ENCODE peak calls at places on chromosomes 6 and 20, in nine cellular contexts. K, I, J, A, U, F, S, P and E are unnamed samples.

GRCh38 chr6:165889636-165890403 is 226.8 kb upstream of the PDE10A start:
- DNase-seq in K (peak; percentile 53), I (no peak), J (no peak), A (no peak), U (peak; percentile 77), F (no peak), S (no peak), P (no peak), E (no peak)

GRCh38 chr6:37607949-37608348 is 89.7 kb downstream of the MDGA1 start:
- DNase-seq in K (no peak), I (no peak), J (no peak), A (no peak), U (peak; percentile 57), F (no peak), S (no peak), P (no peak), E (no peak)

GRCh38 chr6:161677188-161677587 is 403.3 kb upstream of the AGPAT4 start:
- DNase-seq in K (no peak), I (no peak), J (no peak), A (no peak), U (no peak), F (no peak), S (no peak), P (no peak), E (no peak)

GRCh38 chr20:63254237-63254535 is at the start of gene NKAIN4:
- DNase-seq in K (no peak), I (no peak), J (no peak), A (no peak), U (no peak), F (no peak), S (no peak), P (no peak), E (no peak)

GRCh38 chr20:57656821-57657536 is 36.8 kb upstream of the ZBP1 start:
- DNase-seq in K (peak; percentile 9), I (peak; percentile 35), J (no peak), A (no peak), U (no peak), F (no peak), S (no peak), P (no peak), E (no peak)

GRCh38 chr20:41587956-41588355 is 30.2 kb downstream of the CHD6 start:
- DNase-seq in K (no peak), I (no peak), J (no peak), A (no peak), U (peak; percentile 56), F (no peak), S (no peak), P (no peak), E (no peak)

GRCh38 chr6:31582230-31582601 is at the start of gene LTB:
- DNase-seq in K (no peak), I (no peak), J (no peak), A (no peak), U (no peak), F (no peak), S (no peak), P (no peak), E (no peak)

GRCh38 chr20:35077341-35077740 is 15.3 kb downstream of the TRPC4AP start:
- DNase-seq in K (no peak), I (no peak), J (no peak), A (no peak), U (no peak), F (no peak), S (no peak), P (no peak), E (no peak)

GRCh38 chr6:628772-629171 is 28.1 kb downstream of the HUS1B start:
- DNase-seq in K (no peak), I (no peak), J (no peak), A (no peak), U (no peak), F (no peak), S (no peak), P (no peak), E (no peak)

GRCh38 chr6:41779793-41780622 is at the start of gene FRS3:
- DNase-seq in K (peak; percentile 99), I (peak; percentile 99), J (peak; percentile 100), A (peak; percentile 85), U (peak; percentile 95), F (peak; percentile 100), S (peak; percentile 100), P (peak; percentile 92), E (peak; percentile 92)

GRCh38 chr6:46440133-46440532 is 51.1 kb downstream of the RCAN2 start:
- DNase-seq in K (no peak), I (no peak), J (no peak), A (no peak), U (peak; percentile 81), F (no peak), S (no peak), P (no peak), E (no peak)

GRCh38 chr6:14017626-14018475 is 93.1 kb downstream of the RNF182 start:
- DNase-seq in K (no peak), I (no peak), J (no peak), A (no peak), U (no peak), F (no peak), S (no peak), P (no peak), E (no peak)

GRCh38 chr6:93644611-93645010 is 225.3 kb upstream of the EPHA7 start:
- DNase-seq in K (no peak), I (no peak), J (no peak), A (peak; percentile 55), U (peak; percentile 18), F (no peak), S (no peak), P (no peak), E (no peak)

GRCh38 chr6:152309006-152309405 is 328.2 kb downstream of the SYNE1 start:
- DNase-seq in K (no peak), I (no peak), J (no peak), A (no peak), U (no peak), F (no peak), S (no peak), P (no peak), E (no peak)

GRCh38 chr20:44068780-44069191 is 118.2 kb downstream of the JPH2 start:
- DNase-seq in K (no peak), I (no peak), J (no peak), A (no peak), U (no peak), F (no peak), S (no peak), P (no peak), E (no peak)

GRCh38 chr6:31497595-31498476 is at the start of gene MICB:
- DNase-seq in K (peak; percentile 73), I (peak; percentile 90), J (peak; percentile 81), A (peak; percentile 30), U (peak; percentile 87), F (peak; percentile 63), S (peak; percentile 42), P (peak; percentile 54), E (no peak)

GRCh38 chr6:37456126-37456525 is 23.1 kb downstream of the CMTR1 start:
- DNase-seq in K (no peak), I (no peak), J (no peak), A (no peak), U (peak; percentile 36), F (no peak), S (no peak), P (no peak), E (no peak)

GRCh38 chr6:71886184-71887005 is at the start of gene RIMS1:
- DNase-seq in K (no peak), I (no peak), J (no peak), A (peak; percentile 64), U (peak; percentile 8), F (peak; percentile 13), S (no peak), P (no peak), E (no peak)

GRCh38 chr20:45406260-45407066 is 1.6 kb upstream of the DBNDD2 start:
- DNase-seq in K (peak; percentile 70), I (peak; percentile 83), J (peak; percentile 37), A (peak; percentile 43), U (no peak), F (peak; percentile 91), S (no peak), P (peak; percentile 55), E (peak; percentile 18)

GRCh38 chr20:62741191-62741676 is 32.6 kb downstream of the NTSR1 start:
- DNase-seq in K (no peak), I (peak; percentile 16), J (no peak), A (no peak), U (peak; percentile 15), F (peak; percentile 4), S (no peak), P (no peak), E (no peak)

GRCh38 chr6:94071835-94072234 is 652.5 kb upstream of the EPHA7 start:
- DNase-seq in K (no peak), I (no peak), J (no peak), A (no peak), U (peak; percentile 56), F (no peak), S (no peak), P (no peak), E (no peak)

GRCh38 chr6:5205877-5206840 is 54.6 kb downstream of the LYRM4 start:
- DNase-seq in K (peak; percentile 54), I (no peak), J (no peak), A (no peak), U (peak; percentile 89), F (peak; percentile 67), S (no peak), P (peak; percentile 50), E (peak; percentile 82)

GRCh38 chr6:161549977-161550655 is 276.3 kb upstream of the AGPAT4 start:
- DNase-seq in K (no peak), I (no peak), J (no peak), A (no peak), U (peak; percentile 5), F (no peak), S (no peak), P (no peak), E (no peak)

GRCh38 chr6:105838156-105838555 is 248.0 kb upstream of the PRDM1 start:
- DNase-seq in K (no peak), I (no peak), J (no peak), A (no peak), U (peak; percentile 9), F (no peak), S (no peak), P (no peak), E (no peak)

GRCh38 chr20:24468401-24469115 is 871 bp upstream of the SYNDIG1 start:
- DNase-seq in K (no peak), I (no peak), J (no peak), A (no peak), U (no peak), F (no peak), S (no peak), P (no peak), E (no peak)

GRCh38 chr6:14540276-14540675 is 422.7 kb downstream of the CD83 start:
- DNase-seq in K (no peak), I (no peak), J (no peak), A (no peak), U (no peak), F (peak; percentile 20), S (no peak), P (peak; percentile 1), E (peak; percentile 94)

GRCh38 chr6:137589067-137589848 is 95.1 kb upstream of the OLIG3 start:
- DNase-seq in K (no peak), I (no peak), J (peak; percentile 14), A (peak; percentile 38), U (peak; percentile 73), F (no peak), S (no peak), P (no peak), E (no peak)

GRCh38 chr6:30135757-30136156 is at the start of gene TRIM40:
- DNase-seq in K (no peak), I (no peak), J (no peak), A (no peak), U (no peak), F (no peak), S (no peak), P (no peak), E (no peak)

GRCh38 chr6:165468836-165469235 is 159.4 kb upstream of the C6orf118 start:
- DNase-seq in K (no peak), I (no peak), J (no peak), A (no peak), U (peak; percentile 28), F (no peak), S (no peak), P (no peak), E (no peak)

GRCh38 chr20:14064333-14064732 is 69.0 kb downstream of the MACROD2 start:
- DNase-seq in K (no peak), I (no peak), J (no peak), A (no peak), U (no peak), F (no peak), S (no peak), P (no peak), E (no peak)

GRCh38 chr6:88513920-88514319 is 347.8 kb upstream of the CNR1 start:
- DNase-seq in K (no peak), I (no peak), J (no peak), A (no peak), U (peak; percentile 16), F (no peak), S (no peak), P (no peak), E (no peak)